ENCODE peak calls at places on chromosomes 5 and 9, in nine cellular contexts. O, D, U, S, R, K, L, N and J are unnamed samples.

GRCh38 chr5:86565197-86565789 is 52.4 kb upstream of the COX7C start:
- DNase-seq in O (no peak), D (no peak), U (no peak), S (no peak), R (no peak), K (no peak), L (no peak), N (no peak), J (no peak)

GRCh38 chr5:42995152-42995751 is 44.9 kb downstream of the ANXA2R start:
- DNase-seq in O (no peak), D (no peak), U (no peak), S (no peak), R (no peak), K (no peak), L (no peak), N (no peak), J (no peak)

GRCh38 chr9:137439158-137439714 is 1.9 kb downstream of the ENTPD8 start:
- DNase-seq in O (no peak), D (no peak), U (no peak), S (no peak), R (no peak), K (no peak), L (no peak), N (no peak), J (peak)

GRCh38 chr9:136363106-136363605 is 388 bp downstream of the DNLZ start:
- DNase-seq in O (peak), D (peak), U (peak), S (peak), R (peak), K (peak), L (peak), N (peak), J (peak)

GRCh38 chr9:135051316-135052038 is 36.0 kb upstream of the OLFM1 start:
- DNase-seq in O (no peak), D (peak), U (no peak), S (no peak), R (no peak), K (peak), L (no peak), N (no peak), J (no peak)

GRCh38 chr5:78597068-78597857 is 51.3 kb downstream of the LHFPL2 start:
- DNase-seq in O (no peak), D (no peak), U (peak), S (no peak), R (no peak), K (no peak), L (no peak), N (no peak), J (no peak)

GRCh38 chr5:91038180-91038808 is 344.8 kb downstream of the ARRDC3 start:
- DNase-seq in O (peak), D (no peak), U (no peak), S (no peak), R (no peak), K (no peak), L (no peak), N (no peak), J (no peak)

GRCh38 chr5:84817953-84818352 is 433.3 kb upstream of the EDIL3 start:
- DNase-seq in O (no peak), D (no peak), U (no peak), S (no peak), R (no peak), K (no peak), L (no peak), N (no peak), J (no peak)

GRCh38 chr5:25255128-25255527 is 610.4 kb upstream of the CDH10 start:
- DNase-seq in O (no peak), D (no peak), U (peak), S (no peak), R (no peak), K (no peak), L (no peak), N (no peak), J (no peak)

GRCh38 chr5:16489322-16489791 is 23.8 kb upstream of the ZNF622 start:
- DNase-seq in O (no peak), D (no peak), U (peak), S (no peak), R (no peak), K (no peak), L (no peak), N (no peak), J (no peak)

GRCh38 chr9:136211441-136212344 is 6.8 kb upstream of the LHX3 start:
- DNase-seq in O (no peak), D (no peak), U (no peak), S (no peak), R (no peak), K (no peak), L (no peak), N (no peak), J (no peak)

GRCh38 chr9:73042155-73042554 is 89.3 kb upstream of the ALDH1A1 start:
- DNase-seq in O (no peak), D (no peak), U (no peak), S (no peak), R (no peak), K (no peak), L (no peak), N (no peak), J (no peak)

GRCh38 chr9:105053209-105053652 is 125.3 kb upstream of the ABCA1 start:
- DNase-seq in O (no peak), D (no peak), U (peak), S (no peak), R (no peak), K (peak), L (no peak), N (no peak), J (no peak)

GRCh38 chr5:163503106-163504090 is 2.0 kb upstream of the MAT2B start:
- DNase-seq in O (peak), D (no peak), U (peak), S (no peak), R (peak), K (no peak), L (peak), N (no peak), J (no peak)

GRCh38 chr9:136292026-136292538 is 11.8 kb downstream of the CCDC187 start:
- DNase-seq in O (no peak), D (no peak), U (no peak), S (no peak), R (no peak), K (no peak), L (no peak), N (no peak), J (no peak)

GRCh38 chr5:64330728-64331231 is 165.1 kb downstream of the RNF180 start:
- DNase-seq in O (no peak), D (no peak), U (no peak), S (no peak), R (peak), K (peak), L (no peak), N (no peak), J (no peak)

GRCh38 chr9:37827483-37828165 is 27.0 kb downstream of the DCAF10 start:
- DNase-seq in O (no peak), D (no peak), U (no peak), S (no peak), R (no peak), K (no peak), L (no peak), N (no peak), J (no peak)

GRCh38 chr9:134706522-134706921 is 64.9 kb downstream of the COL5A1 start:
- DNase-seq in O (no peak), D (no peak), U (no peak), S (no peak), R (no peak), K (no peak), L (no peak), N (no peak), J (no peak)

GRCh38 chr9:80175286-80175906 is 603.6 kb downstream of the TLE4 start:
- DNase-seq in O (peak), D (no peak), U (peak), S (no peak), R (no peak), K (no peak), L (no peak), N (no peak), J (peak)

DNA sequence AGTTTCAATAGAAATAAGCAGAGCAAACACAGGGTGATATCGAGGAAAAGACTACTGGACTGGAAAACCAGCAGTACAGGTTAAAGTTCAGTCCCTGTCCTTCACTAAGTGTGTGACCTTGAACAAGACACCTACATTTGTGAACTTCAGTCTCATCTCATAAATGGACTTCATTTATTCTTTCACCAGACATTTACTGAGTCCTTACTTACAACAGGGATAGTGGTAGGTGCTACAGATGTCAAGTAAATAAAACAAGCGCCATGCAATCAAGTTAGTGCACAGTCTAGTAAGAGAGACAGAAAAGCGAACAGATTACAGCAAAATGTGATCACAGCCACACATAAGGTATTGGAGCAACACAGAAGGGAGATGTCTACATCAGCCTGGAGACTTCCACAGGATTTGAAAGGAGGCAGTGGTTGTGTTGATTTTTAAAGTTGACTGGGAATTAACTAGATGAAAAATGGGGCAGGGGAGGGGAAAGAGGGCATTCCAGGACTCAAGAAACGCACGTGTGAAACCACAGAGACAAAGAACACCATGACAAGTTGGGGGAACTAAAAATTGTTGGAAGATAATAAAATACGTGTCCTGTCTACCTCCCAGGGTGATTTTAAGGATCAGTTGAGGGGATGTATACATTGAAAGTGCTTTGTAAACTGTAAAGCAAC is 413.0 kb downstream of the ACTL7B start:
- DNase-seq in O (no peak), D (no peak), U (no peak), S (no peak), R (no peak), K (no peak), L (no peak), N (no peak), J (no peak)
- H3K27ac ChIP-seq in O (no peak), D (peak), U (peak), S (no peak), R (peak), K (no peak), L (no peak), N (no peak), J (no peak)

DNA sequence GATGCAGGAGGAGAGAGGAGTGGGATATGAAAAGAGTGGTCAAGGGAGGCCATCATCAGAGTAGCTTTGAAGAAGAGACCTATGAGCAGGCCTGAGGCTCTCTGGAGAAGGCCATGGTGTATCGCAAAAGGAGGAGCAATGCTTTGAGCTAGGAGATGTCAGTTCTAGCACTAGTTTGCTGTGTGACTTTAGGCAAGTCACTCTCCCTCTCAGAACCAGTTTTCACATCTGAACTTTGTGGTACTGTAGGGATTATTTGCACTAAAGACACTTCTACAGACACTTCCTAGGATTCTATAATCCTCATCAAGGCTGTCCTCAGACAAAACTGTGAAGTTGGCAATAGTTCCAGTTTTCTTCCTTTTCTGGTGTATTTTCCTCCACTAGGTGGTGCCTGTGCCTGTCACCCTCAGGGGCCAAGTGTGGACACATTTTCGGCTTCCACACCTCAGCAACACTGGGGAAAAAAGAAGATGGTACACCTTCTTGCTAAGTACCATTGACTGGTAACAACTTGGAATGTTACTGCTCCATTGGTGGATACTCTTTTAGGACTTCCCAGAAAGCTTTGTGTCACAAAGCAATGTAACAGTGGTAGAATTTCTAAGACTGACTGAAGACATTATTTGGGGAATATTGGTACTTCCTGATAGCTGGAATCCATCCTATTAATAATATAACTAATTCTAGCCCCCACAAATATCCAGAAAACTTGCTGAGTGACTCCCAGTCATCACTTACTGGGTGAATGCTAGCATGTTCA is 9.9 kb downstream of the PAPPA start:
- DNase-seq in O (no peak), D (no peak), U (peak), S (no peak), R (no peak), K (no peak), L (no peak), N (no peak), J (no peak)
- H3K27ac ChIP-seq in O (no peak), D (no peak), U (no peak), S (no peak), R (no peak), K (no peak), L (no peak), N (no peak), J (no peak)

DNA sequence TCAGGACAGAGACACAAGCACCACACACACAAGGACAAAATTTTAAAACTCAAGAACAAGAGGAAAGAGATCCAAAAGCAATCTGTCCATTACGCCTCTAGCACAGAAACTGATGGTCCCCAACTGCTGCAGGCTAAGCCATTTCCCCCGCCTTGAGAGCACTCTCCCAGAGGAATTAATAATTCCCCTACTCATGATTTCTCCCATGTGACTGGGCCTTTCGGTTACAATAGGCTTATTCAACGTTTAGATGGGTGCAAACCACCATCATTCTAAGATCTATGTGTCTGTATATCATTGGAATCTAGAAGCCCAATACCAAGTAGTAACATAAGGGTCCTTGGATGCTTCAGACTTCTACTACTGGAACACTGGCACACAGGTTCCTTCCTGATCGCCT is 18.8 kb downstream of the BRD8 start:
- DNase-seq in O (no peak), D (no peak), U (no peak), S (no peak), R (no peak), K (no peak), L (no peak), N (no peak), J (no peak)
- H3K27ac ChIP-seq in O (no peak), D (no peak), U (no peak), S (peak), R (no peak), K (no peak), L (no peak), N (no peak), J (no peak)

GRCh38 chr9:109098221-109098959 is 21.4 kb downstream of the TMEM245 start:
- DNase-seq in O (no peak), D (no peak), U (peak), S (no peak), R (no peak), K (no peak), L (no peak), N (no peak), J (peak)
- H3K27ac ChIP-seq in O (peak), D (peak), U (peak), S (peak), R (peak), K (peak), L (peak), N (no peak), J (no peak)

GRCh38 chr5:36648426-36648825 is 42.0 kb downstream of the SLC1A3 start:
- DNase-seq in O (no peak), D (no peak), U (no peak), S (no peak), R (no peak), K (no peak), L (no peak), N (no peak), J (peak)
- H3K27ac ChIP-seq in O (no peak), D (no peak), U (no peak), S (no peak), R (no peak), K (no peak), L (no peak), N (no peak), J (no peak)

DNA sequence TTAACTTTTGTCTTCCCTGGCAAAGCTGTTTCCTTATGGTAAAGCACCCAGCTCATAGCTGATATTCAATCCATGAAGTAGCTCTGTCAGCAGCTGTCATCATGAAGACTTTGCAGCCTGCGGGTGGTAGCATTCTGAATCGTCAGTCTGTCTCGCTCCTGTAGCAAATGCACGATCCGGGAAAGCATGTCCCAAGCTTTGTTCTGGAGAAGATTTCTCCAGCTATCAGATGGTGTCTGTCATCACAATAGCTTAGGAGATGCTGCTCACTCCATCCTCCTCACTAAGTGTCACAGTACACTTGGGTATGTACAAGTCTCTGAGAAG is 191.3 kb upstream of the MSX2 start:
- DNase-seq in O (no peak), D (no peak), U (no peak), S (no peak), R (no peak), K (no peak), L (peak), N (no peak), J (no peak)
- H3K27ac ChIP-seq in O (no peak), D (no peak), U (peak), S (peak), R (peak), K (no peak), L (peak), N (no peak), J (no peak)